ENCODE peak calls at places on chromosomes 7 and 10, in ten cellular contexts. F is Kasumi-1; O is HEK293T; Q is osteoblast; Z is pancreas; W is anterior cingulate cortex; E is GM20000; I is neuronal stem cell; Y is NT2/D1; K is effector CD4-positive, alpha-beta T cell. U is an unnamed sample.

GRCh38 chr7:140035400-140036223 is 27.1 kb downstream of the PARP12 start:
- DNase-seq in Y (no peak), F (no peak), E (no peak), K (no peak), Q (no peak), I (no peak), Z (no peak), W (no peak), O (no peak), U (no peak)

GRCh38 chr7:95199779-95200558 is 124.4 kb downstream of the PON1 start:
- DNase-seq in E (peak), F (peak), Y (peak), W (peak), K (no peak), Z (no peak), O (peak), Q (peak), I (peak), U (peak)

GRCh38 chr7:132065973-132066611 is 509.7 kb upstream of the PODXL start:
- DNase-seq in Q (no peak), I (no peak), Z (no peak), O (no peak), K (no peak), F (no peak), W (no peak), Y (no peak), E (no peak), U (no peak)

GRCh38 chr10:96873086-96873485 is 41.0 kb downstream of the LCOR start:
- DNase-seq in Z (no peak), K (no peak), Y (no peak), F (no peak), Q (no peak), W (no peak), I (no peak), O (no peak), E (no peak), U (no peak)

GRCh38 chr7:16741676-16742075 is 11.9 kb upstream of the TSPAN13 start:
- DNase-seq in E (no peak), O (no peak), Q (peak), Y (no peak), Z (no peak), K (no peak), W (no peak), I (no peak), F (no peak), U (no peak)

GRCh38 chr7:47373871-47374451 is 207.9 kb downstream of the TNS3 start:
- DNase-seq in I (no peak), Y (no peak), W (no peak), E (no peak), O (no peak), Z (peak), K (no peak), F (no peak), Q (no peak), U (no peak)

GRCh38 chr7:18041202-18041601 is 13.6 kb upstream of the PRPS1L1 start:
- DNase-seq in W (no peak), Q (no peak), I (no peak), K (no peak), O (no peak), Y (no peak), F (no peak), Z (no peak), E (no peak), U (no peak)

GRCh38 chr10:108957681-108958080 is 965.6 kb downstream of the XPNPEP1 start:
- DNase-seq in E (no peak), K (no peak), Z (no peak), Q (no peak), F (no peak), I (no peak), Y (no peak), O (no peak), W (no peak), U (no peak)

GRCh38 chr7:51705701-51706100 is 389.1 kb upstream of the COBL start:
- DNase-seq in Z (no peak), F (no peak), Q (no peak), E (no peak), W (peak), K (no peak), O (no peak), I (no peak), Y (no peak), U (no peak)

GRCh38 chr7:93906267-93906666 is at the start of gene GNGT1:
- DNase-seq in K (no peak), O (no peak), E (no peak), W (no peak), Y (no peak), Q (no peak), F (no peak), I (no peak), Z (no peak), U (no peak)

GRCh38 chr7:6462094-6462493 is 14.3 kb upstream of the DAGLB start:
- DNase-seq in Q (no peak), K (no peak), F (no peak), E (no peak), W (no peak), Y (no peak), I (no peak), Z (peak), O (no peak), U (no peak)

GRCh38 chr10:98030093-98030821 is at the start of gene CRTAC1:
- DNase-seq in I (peak), Z (peak), W (peak), K (no peak), Q (peak), E (peak), O (peak), Y (peak), F (no peak), U (no peak)

GRCh38 chr7:157224627-157225026 is 85.9 kb downstream of the UBE3C start:
- DNase-seq in O (no peak), F (peak), W (no peak), E (no peak), Y (no peak), K (no peak), I (no peak), Q (no peak), Z (no peak), U (no peak)

GRCh38 chr10:79354141-79354540 is 6.9 kb downstream of the PPIF start:
- DNase-seq in Y (no peak), Q (no peak), E (peak), I (no peak), K (no peak), W (no peak), Z (no peak), F (no peak), O (no peak), U (no peak)

GRCh38 chr7:98107313-98107691 is 640 bp downstream of the LMTK2 start:
- DNase-seq in Z (no peak), Q (peak), F (peak), W (no peak), O (peak), K (no peak), E (no peak), Y (no peak), I (no peak), U (no peak)

GRCh38 chr10:3165196-3165595 is 7.4 kb downstream of the PITRM1 start:
- DNase-seq in K (no peak), Q (no peak), Y (no peak), O (no peak), F (no peak), Z (no peak), I (no peak), W (no peak), E (no peak), U (no peak)

GRCh38 chr7:75966209-75966961 is 28.0 kb downstream of the TMEM120A start:
- DNase-seq in Q (peak), O (no peak), K (no peak), Z (no peak), E (no peak), I (no peak), Y (no peak), W (peak), F (no peak), U (no peak)

GRCh38 chr10:48607356-48608278 is 2.7 kb upstream of the ARHGAP22 start:
- DNase-seq in K (no peak), Y (no peak), O (no peak), Z (no peak), F (no peak), W (no peak), Q (no peak), I (no peak), E (no peak), U (no peak)

GRCh38 chr7:7651479-7651878 is 10.9 kb downstream of the UMAD1 start:
- DNase-seq in F (no peak), I (no peak), Y (no peak), Q (peak), K (no peak), Z (no peak), W (no peak), O (no peak), E (no peak), U (no peak)

GRCh38 chr7:5177060-5177459 is 13.0 kb upstream of the WIPI2 start:
- DNase-seq in I (no peak), E (no peak), K (no peak), Q (peak), Y (no peak), Z (peak), W (peak), F (no peak), O (no peak), U (no peak)

GRCh38 chr10:24444337-24444736 is 235.4 kb downstream of the KIAA1217 start:
- DNase-seq in Q (no peak), E (no peak), F (no peak), Z (no peak), I (no peak), Y (no peak), K (no peak), O (no peak), W (no peak), U (no peak)

GRCh38 chr10:86960003-86960862 is 1.8 kb downstream of the SNCG start:
- DNase-seq in F (peak), E (peak), Y (no peak), I (no peak), O (peak), W (peak), Q (peak), Z (peak), K (no peak), U (peak)

GRCh38 chr10:58867683-58868082 is 308.8 kb upstream of the PHYHIPL start:
- DNase-seq in O (no peak), E (no peak), I (no peak), Q (no peak), Y (no peak), K (no peak), W (no peak), Z (no peak), F (peak), U (no peak)

GRCh38 chr7:27303021-27303420 is 60.4 kb downstream of the EVX1 start:
- DNase-seq in E (no peak), Q (no peak), W (no peak), Z (no peak), F (no peak), Y (no peak), K (no peak), I (no peak), O (no peak), U (no peak)

GRCh38 chr10:63766766-63767505 is 245.7 kb downstream of the REEP3 start:
- DNase-seq in W (peak), E (no peak), Z (no peak), K (no peak), F (no peak), O (no peak), I (no peak), Y (no peak), Q (no peak), U (no peak)

U was measured in HuH-7.